ENCODE peak calls at places on chromosomes 6 and 20, in five cellular contexts. One of them, this sample, is unnamed.

GRCh38 chr6:116349216-116349615 is 21.5 kb upstream of the DSE start:
- DNase-seq in H1: no peak
- DNase-seq in K562: no peak
- DNase-seq in HepG2: no peak
- DNase-seq in GM12878: no peak
- DNase-seq in this sample: no peak

GRCh38 chr6:25404693-25405169 is 125.6 kb downstream of the CARMIL1 start:
- DNase-seq in K562: no peak
- DNase-seq in HepG2: no peak
- DNase-seq in H1: no peak
- DNase-seq in GM12878: peak; percentile 90
- DNase-seq in this sample: no peak

GRCh38 chr20:34328928-34329677 is 25.9 kb upstream of the AHCY start:
- DNase-seq in K562: no peak
- DNase-seq in GM12878: no peak
- DNase-seq in H1: no peak
- DNase-seq in HepG2: no peak
- DNase-seq in this sample: no peak

GRCh38 chr6:46044876-46045617 is 29.4 kb upstream of the CLIC5 start:
- DNase-seq in HepG2: no peak
- DNase-seq in GM12878: no peak
- DNase-seq in H1: no peak
- DNase-seq in K562: no peak
- DNase-seq in this sample: no peak

GRCh38 chr6:30510419-30510818 is 21.1 kb downstream of the HLA-E start:
- DNase-seq in GM12878: no peak
- DNase-seq in HepG2: no peak
- DNase-seq in K562: no peak
- DNase-seq in H1: no peak
- DNase-seq in this sample: no peak

GRCh38 chr20:19774086-19774933 is 16.3 kb downstream of the RIN2 start:
- DNase-seq in HepG2: peak; percentile 72
- DNase-seq in H1: no peak
- DNase-seq in K562: no peak
- DNase-seq in GM12878: no peak
- DNase-seq in this sample: no peak

GRCh38 chr20:2745060-2745910 is 52.7 kb downstream of the EBF4 start:
- DNase-seq in K562: no peak
- DNase-seq in GM12878: no peak
- DNase-seq in HepG2: no peak
- DNase-seq in H1: no peak
- DNase-seq in this sample: no peak

GRCh38 chr6:45586216-45587171 is 208.8 kb upstream of the SUPT3H start:
- DNase-seq in GM12878: no peak
- DNase-seq in HepG2: no peak
- DNase-seq in H1: peak; percentile 32
- DNase-seq in K562: no peak
- DNase-seq in this sample: no peak

GRCh38 chr6:25366785-25367657 is 87.8 kb downstream of the CARMIL1 start:
- DNase-seq in H1: no peak
- DNase-seq in HepG2: no peak
- DNase-seq in K562: no peak
- DNase-seq in GM12878: peak; percentile 39
- DNase-seq in this sample: no peak

GRCh38 chr20:10649817-10650200 is 24.0 kb downstream of the JAG1 start:
- DNase-seq in GM12878: no peak
- DNase-seq in H1: no peak
- DNase-seq in K562: no peak
- DNase-seq in HepG2: no peak
- DNase-seq in this sample: no peak

GRCh38 chr20:16098890-16099639 is 474.2 kb downstream of the KIF16B start:
- DNase-seq in HepG2: peak; percentile 78
- DNase-seq in K562: no peak
- DNase-seq in GM12878: no peak
- DNase-seq in H1: no peak
- DNase-seq in this sample: no peak

GRCh38 chr6:28646650-28647049 is 121.0 kb downstream of the GPX5 start:
- DNase-seq in H1: no peak
- DNase-seq in HepG2: no peak
- DNase-seq in GM12878: no peak
- DNase-seq in K562: no peak
- DNase-seq in this sample: no peak

GRCh38 chr6:18978330-18979128 is 591.4 kb downstream of the RNF144B start:
- DNase-seq in GM12878: no peak
- DNase-seq in H1: no peak
- DNase-seq in HepG2: peak; percentile 29
- DNase-seq in K562: no peak
- DNase-seq in this sample: peak; percentile 67

GRCh38 chr6:6857528-6857927 is 250.2 kb upstream of the RREB1 start:
- DNase-seq in K562: no peak
- DNase-seq in GM12878: no peak
- DNase-seq in H1: no peak
- DNase-seq in HepG2: no peak
- DNase-seq in this sample: no peak

GRCh38 chr6:6859722-6860121 is 248.0 kb upstream of the RREB1 start:
- DNase-seq in HepG2: no peak
- DNase-seq in H1: no peak
- DNase-seq in K562: no peak
- DNase-seq in GM12878: no peak
- DNase-seq in this sample: no peak

GRCh38 chr6:6861346-6861745 is 246.4 kb upstream of the RREB1 start:
- DNase-seq in HepG2: peak; percentile 22
- DNase-seq in H1: no peak
- DNase-seq in GM12878: no peak
- DNase-seq in K562: no peak
- DNase-seq in this sample: no peak

GRCh38 chr6:6858533-6858982 is 249.2 kb upstream of the RREB1 start:
- DNase-seq in K562: peak; percentile 44
- DNase-seq in H1: no peak
- DNase-seq in HepG2: no peak
- DNase-seq in GM12878: no peak
- DNase-seq in this sample: no peak

GRCh38 chr6:6856538-6857523 is 250.9 kb upstream of the RREB1 start:
- DNase-seq in GM12878: peak; percentile 71
- DNase-seq in K562: no peak
- DNase-seq in HepG2: no peak
- DNase-seq in H1: peak; percentile 55
- DNase-seq in this sample: peak; percentile 71
- H2AFZ ChIP-seq in GM12878: peak overlapping the region; percentile 88
- H2AFZ ChIP-seq in K562: peak overlapping the region; percentile 84
- H2AFZ ChIP-seq in HepG2: no peak overlapping the region
- H2AFZ ChIP-seq in H1: peak overlapping the region; percentile 83
- H2AFZ ChIP-seq in this sample: peak overlapping the region; percentile 92

GRCh38 chr6:146434991-146435390 is 108.6 kb upstream of the RAB32 start:
- DNase-seq in K562: no peak
- DNase-seq in H1: no peak
- DNase-seq in GM12878: no peak
- DNase-seq in HepG2: no peak
- DNase-seq in this sample: no peak
- H3K4me3 ChIP-seq in K562: no peak overlapping the region
- H3K4me3 ChIP-seq in H1: no peak overlapping the region
- H3K4me3 ChIP-seq in GM12878: no peak overlapping the region
- H3K4me3 ChIP-seq in HepG2: no peak overlapping the region
- H3K4me3 ChIP-seq in this sample: peak overlapping the region; percentile 68

DNA sequence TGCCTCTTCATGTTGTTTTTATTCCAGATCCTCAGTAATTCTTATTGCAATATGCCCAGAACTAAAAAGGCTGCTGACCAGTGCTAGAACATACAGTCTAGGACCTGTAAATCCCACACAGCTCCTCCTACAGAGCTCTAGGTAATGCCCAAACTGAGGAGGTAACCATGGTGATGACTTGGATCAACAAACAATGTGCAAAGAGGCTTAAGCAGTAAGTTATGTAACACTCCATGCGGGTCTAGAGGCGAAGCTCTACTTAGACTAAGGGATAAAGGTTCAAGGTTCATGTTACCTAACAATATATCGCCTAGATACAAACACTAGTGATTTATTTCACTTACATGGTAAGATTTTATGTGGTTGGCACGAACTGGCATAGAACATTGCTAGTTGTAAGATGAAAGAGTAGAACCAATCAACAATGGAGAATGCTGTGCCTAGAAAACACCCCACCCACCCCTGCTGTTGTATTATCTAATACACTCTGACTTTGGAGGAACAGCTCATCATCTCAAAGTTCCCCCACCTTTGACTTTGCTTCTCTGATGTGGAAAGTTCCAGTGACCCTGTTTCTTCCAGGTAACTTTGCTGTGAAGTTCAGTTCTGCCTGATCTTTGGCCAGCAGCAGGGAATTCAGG is 242.4 kb downstream of the ALDH8A1 start:
- DNase-seq in H1: no peak
- DNase-seq in K562: no peak
- DNase-seq in HepG2: peak; percentile 80
- DNase-seq in GM12878: no peak
- DNase-seq in this sample: peak; percentile 59
- TF ChIP-seq CREB1 in H1: no peak
- TF ChIP-seq CREB1 in K562: no peak
- TF ChIP-seq CREB1 in HepG2: no peak
- TF ChIP-seq CREB1 in GM12878: no peak
- TF ChIP-seq CREB1 in this sample: no peak

GRCh38 chr6:48986803-48987202 is 476.2 kb downstream of the MMUT start:
- DNase-seq in K562: no peak
- DNase-seq in HepG2: no peak
- DNase-seq in GM12878: no peak
- DNase-seq in H1: no peak
- DNase-seq in this sample: no peak

GRCh38 chr6:48986105-48986504 is 476.9 kb downstream of the MMUT start:
- DNase-seq in GM12878: no peak
- DNase-seq in K562: no peak
- DNase-seq in H1: no peak
- DNase-seq in HepG2: no peak
- DNase-seq in this sample: no peak

GRCh38 chr6:48979806-48980205 is 483.2 kb downstream of the MMUT start:
- DNase-seq in K562: no peak
- DNase-seq in H1: no peak
- DNase-seq in GM12878: no peak
- DNase-seq in HepG2: no peak
- DNase-seq in this sample: no peak

GRCh38 chr6:48983377-48983776 is 479.7 kb downstream of the MMUT start:
- DNase-seq in HepG2: no peak
- DNase-seq in H1: no peak
- DNase-seq in GM12878: no peak
- DNase-seq in K562: no peak
- DNase-seq in this sample: no peak

GRCh38 chr6:48985025-48985424 is 478.0 kb downstream of the MMUT start:
- DNase-seq in GM12878: no peak
- DNase-seq in K562: no peak
- DNase-seq in H1: no peak
- DNase-seq in HepG2: no peak
- DNase-seq in this sample: no peak
- H2AFZ ChIP-seq in GM12878: no peak overlapping the region
- H2AFZ ChIP-seq in K562: no peak overlapping the region
- H2AFZ ChIP-seq in H1: no peak overlapping the region
- H2AFZ ChIP-seq in HepG2: no peak overlapping the region
- H2AFZ ChIP-seq in this sample: no peak overlapping the region

DNA sequence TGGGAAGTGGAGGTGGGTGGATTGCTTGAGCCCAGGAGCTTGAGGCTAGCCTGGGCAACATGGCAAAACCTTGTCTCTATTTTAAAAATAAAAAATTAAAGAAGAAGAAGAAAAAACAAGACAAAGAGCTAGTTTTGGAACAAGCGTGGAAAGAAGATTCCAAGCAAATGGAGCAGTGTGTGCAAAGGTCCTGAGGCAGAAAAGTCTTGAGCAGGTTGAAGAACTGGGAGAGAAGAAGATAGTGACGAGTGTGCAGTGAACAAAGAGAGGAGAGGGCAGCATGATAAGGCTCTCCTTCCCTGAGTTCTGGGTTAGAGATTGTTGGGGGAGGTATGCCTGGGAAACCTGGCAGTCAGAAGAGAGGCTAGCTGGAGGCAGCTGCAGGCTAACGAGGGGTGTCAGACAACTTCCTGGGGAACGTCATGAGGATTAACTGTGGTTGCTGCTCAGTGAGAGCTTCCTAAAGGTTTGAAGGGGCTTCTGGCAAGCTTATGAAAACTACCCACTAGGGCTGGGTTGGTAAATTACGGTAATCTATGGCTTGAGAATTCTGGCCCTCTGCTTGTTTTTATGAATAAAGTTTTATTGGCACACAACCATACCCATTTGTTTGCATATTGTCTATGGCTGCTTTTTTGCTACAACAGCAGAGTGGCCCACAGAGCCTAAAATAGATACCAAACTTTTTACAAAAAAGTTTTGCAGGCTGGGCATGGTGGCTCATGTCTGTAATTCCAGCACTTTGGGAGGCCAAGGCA is 128.9 kb downstream of the ZFP64 start:
- DNase-seq in GM12878: no peak
- DNase-seq in K562: no peak
- DNase-seq in HepG2: no peak
- DNase-seq in H1: no peak
- DNase-seq in this sample: no peak
- H3K4me3 ChIP-seq in GM12878: no peak overlapping the region
- H3K4me3 ChIP-seq in K562: no peak overlapping the region
- H3K4me3 ChIP-seq in HepG2: no peak overlapping the region
- H3K4me3 ChIP-seq in H1: no peak overlapping the region
- H3K4me3 ChIP-seq in this sample: no peak overlapping the region

This sample was measured in GM23338.